ENCODE peak calls at places on chromosomes 7 and 10, in four cellular contexts. R is suprapubic skin, N is A549, D is tibial nerve. C is an unnamed sample. For H3K4me1, the result is how much of the 10 kb centered on the place peaks cover.

GRCh38 chr7:22934023-22934422 is 79.9 kb downstream of the HYCC1 start:
- DNase-seq in N (no peak), D (no peak), R (no peak), C (no peak)

GRCh38 chr10:73244866-73245477 is 2.1 kb downstream of the DNAJC9 start:
- DNase-seq in R (no peak), D (no peak), N (no peak), C (no peak)

GRCh38 chr7:45246339-45246738 is 88.7 kb downstream of the RAMP3 start:
- DNase-seq in D (no peak), N (no peak), R (no peak), C (no peak)

GRCh38 chr7:47896809-47897423 is 51.4 kb downstream of the PKD1L1 start:
- DNase-seq in D (no peak), R (no peak), N (no peak), C (peak)

GRCh38 chr7:158244873-158245723 is 342.5 kb downstream of the PTPRN2 start:
- DNase-seq in D (no peak), N (no peak), R (no peak), C (peak)

GRCh38 chr7:158407581-158408331 is 179.9 kb downstream of the PTPRN2 start:
- DNase-seq in D (no peak), R (no peak), N (peak), C (no peak)

GRCh38 chr7:35729061-35729783 is 34.3 kb upstream of the HERPUD2 start:
- DNase-seq in R (no peak), D (no peak), N (no peak), C (no peak)

GRCh38 chr10:30434273-30435067 is 486 bp downstream of the MAP3K8 start:
- DNase-seq in D (peak), N (peak), R (peak), C (peak)

GRCh38 chr10:63166742-63167258 is 33.7 kb downstream of the NRBF2 start:
- DNase-seq in D (no peak), R (no peak), N (peak), C (no peak)

GRCh38 chr10:51656467-51656866 is 42.9 kb downstream of the CSTF2T start:
- DNase-seq in N (no peak), D (no peak), R (no peak), C (no peak)

DNA sequence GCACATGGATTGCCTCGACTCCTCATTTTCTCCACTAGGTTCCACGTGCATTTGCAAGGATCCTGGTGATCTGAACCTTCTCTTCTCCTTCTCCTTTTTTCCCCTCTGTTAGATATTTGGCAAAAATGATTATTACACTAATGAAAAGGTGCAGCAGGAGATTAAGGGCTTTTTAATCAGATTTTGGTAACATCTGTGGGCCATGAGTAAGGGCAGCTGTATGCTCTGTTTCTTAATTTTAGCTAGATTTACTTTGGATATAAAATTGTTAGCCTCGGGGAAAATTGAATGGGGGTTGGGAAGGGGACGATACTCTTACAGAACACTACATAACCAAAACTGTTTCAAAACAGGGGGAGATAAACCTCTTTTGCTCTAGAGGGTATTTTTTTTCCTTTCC is 325.5 kb upstream of the MGMT start:
- DNase-seq in D (no peak), R (no peak), N (no peak), C (peak)
- TF ChIP-seq EP300 in D (no peak), R (no peak), N (no peak), C (no peak)

DNA sequence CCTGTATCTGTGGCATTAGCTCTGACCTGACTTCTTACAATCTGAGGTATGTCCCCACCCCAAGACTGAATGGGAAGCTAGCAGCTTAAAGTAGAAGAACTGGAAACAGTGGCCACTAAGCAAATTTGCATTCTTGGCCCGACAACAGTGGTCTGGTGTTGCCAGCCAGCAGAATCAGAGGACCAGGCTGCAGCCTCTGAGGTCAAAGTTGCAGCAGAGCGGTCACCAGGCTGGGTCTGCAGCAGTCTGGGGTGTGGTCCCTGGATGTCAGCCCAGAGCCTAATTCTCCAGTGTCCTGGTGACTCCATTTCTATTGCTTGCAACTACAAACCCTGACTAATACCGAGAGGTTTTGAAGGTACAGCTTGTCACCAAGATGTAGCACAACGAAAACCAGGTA is 26.2 kb downstream of the FAM107B start:
- DNase-seq in N (peak), D (no peak), R (no peak), C (no peak)
- H3K4me1 ChIP-seq in N (under half), D (under half), R (under half), C (under half)

GRCh38 chr7:98599886-98600285 is 17.2 kb upstream of the NPTX2 start:
- DNase-seq in D (no peak), R (no peak), N (no peak), C (no peak)
- H3K27ac ChIP-seq in D (no peak), R (no peak), N (no peak), C (no peak)

DNA sequence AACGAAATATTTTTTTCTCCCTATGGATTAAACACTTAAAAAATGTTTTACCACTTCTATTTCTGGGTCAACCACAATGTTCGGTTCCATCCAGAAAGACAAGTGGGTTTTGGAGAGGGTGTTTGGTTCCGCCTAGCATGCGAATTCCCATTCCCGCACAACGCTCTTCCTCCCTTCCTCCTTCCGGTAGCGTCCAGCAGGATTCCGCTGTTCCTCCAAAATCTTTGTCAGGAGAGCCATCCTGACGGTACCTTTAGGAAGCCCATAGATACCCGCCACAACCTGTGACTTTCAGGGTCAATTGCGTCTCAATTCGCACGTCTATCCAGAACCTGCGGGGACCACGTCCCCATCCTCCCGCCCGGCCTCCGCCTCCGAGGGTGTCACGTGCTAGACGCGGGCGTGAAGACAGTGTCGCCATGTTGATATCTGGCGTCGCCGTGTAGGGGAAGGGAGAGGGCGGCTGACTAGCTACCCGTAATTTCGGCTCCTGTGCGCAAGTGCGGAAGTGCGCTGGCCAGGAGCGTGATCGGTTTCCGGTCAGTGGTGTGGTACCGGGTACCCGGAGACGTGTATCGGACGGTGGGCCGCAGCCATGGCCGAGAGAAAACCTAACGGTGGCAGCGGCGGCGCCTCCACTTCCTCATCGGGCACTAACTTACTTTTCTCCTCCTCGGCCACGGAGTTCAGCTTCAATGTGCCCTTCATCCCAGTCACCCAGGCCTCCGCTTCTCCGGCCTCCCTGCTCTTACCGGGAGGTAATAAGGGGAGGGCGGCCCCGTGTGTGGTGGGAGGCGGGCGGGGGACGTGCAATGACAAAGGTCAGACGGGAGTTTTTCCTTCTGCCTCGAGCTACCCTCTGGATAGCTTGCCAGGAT is at the start of gene SEC23IP:
- DNase-seq in R (peak), N (peak), D (peak), C (peak)
- TF ChIP-seq EP300 in R (no peak), N (no peak), D (peak), C (no peak)

C was measured in esophagus muscularis mucosa.